ENCODE peak calls at places on chromosomes 12 and 14, in six cellular contexts. W is thyroid gland, S is A673, M is lung, G is A549, Q is GM23248. V is an unnamed sample.

GRCh38 chr12:53065975-53066593 is 13.1 kb downstream of the SPRYD3 start:
- DNase-seq in W (peak; percentile 77), S (peak; percentile 79), M (peak; percentile 79), G (peak; percentile 80), Q (peak; percentile 89), V (peak; percentile 42)

GRCh38 chr14:55781046-55781445 is 201.0 kb downstream of the KTN1 start:
- DNase-seq in W (no peak), S (no peak), M (no peak), G (no peak), Q (no peak), V (no peak)

GRCh38 chr12:6279256-6279628 is 31.2 kb upstream of the PLEKHG6 start:
- DNase-seq in W (no peak), S (no peak), M (no peak), G (no peak), Q (no peak), V (no peak)

GRCh38 chr12:50764116-50764860 is 387 bp downstream of the ATF1 start:
- DNase-seq in W (peak; percentile 72), S (peak; percentile 70), M (peak; percentile 73), G (peak; percentile 63), Q (peak; percentile 73), V (peak; percentile 69)

GRCh38 chr14:58533417-58533816 is 104.3 kb upstream of the DACT1 start:
- DNase-seq in W (no peak), S (peak; percentile 42), M (no peak), G (no peak), Q (peak; percentile 1), V (no peak)

GRCh38 chr14:100532154-100532915 is 54.9 kb downstream of the BEGAIN start:
- DNase-seq in W (no peak), S (no peak), M (peak; percentile 24), G (no peak), Q (no peak), V (no peak)

GRCh38 chr12:57887631-57888406 is 41.3 kb upstream of the CTDSP2 start:
- DNase-seq in W (peak; percentile 14), S (no peak), M (peak; percentile 33), G (no peak), Q (peak; percentile 75), V (no peak)

GRCh38 chr12:75631809-75632208 is 120.4 kb upstream of the KRR1 start:
- DNase-seq in W (no peak), S (no peak), M (no peak), G (no peak), Q (peak; percentile 36), V (no peak)

GRCh38 chr12:77324763-77325468 is 259.5 kb upstream of the E2F7 start:
- DNase-seq in W (peak; percentile 58), S (peak; percentile 82), M (peak; percentile 47), G (peak; percentile 68), Q (peak; percentile 91), V (peak; percentile 83)

GRCh38 chr12:119710374-119710773 is 42.4 kb downstream of the PRKAB1 start:
- DNase-seq in W (peak; percentile 93), S (no peak), M (peak; percentile 56), G (no peak), Q (no peak), V (no peak)

GRCh38 chr12:25089738-25090137 is 105.2 kb downstream of the DNAI7 start:
- DNase-seq in W (peak; percentile 21), S (no peak), M (no peak), G (no peak), Q (no peak), V (peak; percentile 15)

GRCh38 chr12:21713138-21713537 is 55.5 kb upstream of the LDHB start:
- DNase-seq in W (no peak), S (no peak), M (no peak), G (no peak), Q (no peak), V (no peak)

GRCh38 chr12:25585021-25585523 is 32.0 kb upstream of the LMNTD1 start:
- DNase-seq in W (no peak), S (peak; percentile 12), M (peak; percentile 42), G (no peak), Q (peak; percentile 83), V (no peak)

GRCh38 chr12:59036341-59036740 is 116.0 kb upstream of the LRIG3 start:
- DNase-seq in W (no peak), S (no peak), M (no peak), G (no peak), Q (no peak), V (no peak)

GRCh38 chr12:108696111-108696995 is 35.0 kb downstream of the CORO1C start:
- DNase-seq in W (no peak), S (no peak), M (no peak), G (no peak), Q (peak; percentile 98), V (no peak)

GRCh38 chr12:98852181-98852580 is 207.1 kb downstream of the APAF1 start:
- DNase-seq in W (no peak), S (no peak), M (no peak), G (no peak), Q (no peak), V (no peak)

GRCh38 chr12:88401153-88401552 is 179.1 kb downstream of the KITLG start:
- DNase-seq in W (no peak), S (peak; percentile 10), M (no peak), G (no peak), Q (no peak), V (peak; percentile 67)

GRCh38 chr12:37565112-37565511 is 751.5 kb upstream of the ALG10B start:
- DNase-seq in W (no peak), S (no peak), M (no peak), G (no peak), Q (no peak), V (no peak)

GRCh38 chr12:16030729-16031128 is 119.6 kb downstream of the DERA start:
- DNase-seq in W (no peak), S (no peak), M (no peak), G (no peak), Q (no peak), V (no peak)

GRCh38 chr14:104657563-104658324 is 31.7 kb upstream of the INF2 start:
- DNase-seq in W (no peak), S (no peak), M (no peak), G (no peak), Q (no peak), V (no peak)

GRCh38 chr14:61381589-61381988 is 60.2 kb downstream of the PRKCH start:
- DNase-seq in W (peak; percentile 34), S (no peak), M (no peak), G (no peak), Q (no peak), V (no peak)

GRCh38 chr14:90534091-90534837 is 137.4 kb downstream of the CALM1 start:
- DNase-seq in W (no peak), S (no peak), M (no peak), G (no peak), Q (peak; percentile 10), V (no peak)

GRCh38 chr12:74624206-74624605 is 86.6 kb downstream of the ATXN7L3B start:
- DNase-seq in W (no peak), S (no peak), M (no peak), G (no peak), Q (no peak), V (no peak)

DNA sequence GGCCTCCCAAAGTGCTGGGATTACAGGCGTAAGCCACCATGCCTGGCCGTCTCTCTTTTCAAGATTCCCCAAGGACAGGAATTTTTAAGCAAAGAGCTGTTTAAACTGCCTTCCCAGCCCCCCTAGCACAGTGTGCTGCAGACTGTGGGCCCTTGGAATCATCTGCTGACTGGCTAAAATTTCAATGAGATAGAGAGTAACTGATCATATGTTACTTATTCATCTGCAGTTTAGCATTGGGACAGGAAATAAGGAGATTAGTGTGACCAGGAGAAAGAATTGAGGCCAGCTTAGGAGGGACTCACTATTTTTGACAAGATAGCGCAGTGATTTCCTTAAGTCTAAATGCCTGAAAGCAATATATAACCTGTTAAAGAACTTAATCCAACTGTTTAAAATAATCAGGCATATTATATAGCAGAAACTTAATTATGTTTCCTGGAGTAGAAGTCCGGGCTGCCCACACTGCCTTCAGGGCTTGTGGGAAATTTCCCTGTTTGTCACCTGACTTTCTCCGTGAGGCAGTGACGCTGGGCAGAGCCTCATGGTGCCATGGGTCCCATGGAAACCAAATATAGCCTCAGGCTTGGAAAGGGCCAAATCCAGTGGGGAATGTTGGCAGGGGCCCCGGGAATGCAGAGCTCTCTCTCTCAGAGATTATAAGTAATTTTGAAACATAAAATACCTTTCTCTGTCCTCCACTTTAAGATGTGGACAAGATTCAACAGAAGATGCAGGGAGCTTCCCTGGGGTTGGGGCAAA is 22.8 kb upstream of the CEBPE start:
- DNase-seq in W (peak; percentile 61), S (peak; percentile 87), M (peak; percentile 58), G (peak; percentile 53), Q (peak; percentile 90), V (no peak)
- H3K27ac ChIP-seq in W (no peak overlapping the region), S (peak overlapping the region; percentile 79), M (peak overlapping the region; percentile 68), G (no peak overlapping the region), Q (no peak overlapping the region), V (no peak overlapping the region)

GRCh38 chr12:13816394-13816793 is 165.0 kb downstream of the GRIN2B start:
- DNase-seq in W (no peak), S (no peak), M (no peak), G (peak; percentile 13), Q (no peak), V (no peak)
- H3K27ac ChIP-seq in W (no peak overlapping the region), S (no peak overlapping the region), M (no peak overlapping the region), G (no peak overlapping the region), Q (no peak overlapping the region), V (no peak overlapping the region)

GRCh38 chr12:121135320-121135719 is 2.6 kb downstream of the P2RX7 start:
- DNase-seq in W (no peak), S (no peak), M (no peak), G (no peak), Q (no peak), V (no peak)

GRCh38 chr12:121130866-121131373 is 1.8 kb upstream of the P2RX7 start:
- DNase-seq in W (no peak), S (no peak), M (no peak), G (no peak), Q (no peak), V (no peak)

GRCh38 chr12:121132601-121133481 is at the start of gene P2RX7:
- DNase-seq in W (peak; percentile 67), S (peak; percentile 63), M (peak; percentile 67), G (peak; percentile 49), Q (peak; percentile 91), V (peak; percentile 74)

GRCh38 chr12:121131941-121132341 is 735 bp upstream of the P2RX7 start:
- DNase-seq in W (no peak), S (no peak), M (no peak), G (no peak), Q (no peak), V (no peak)

GRCh38 chr12:121133838-121134237 is 1.2 kb downstream of the P2RX7 start:
- DNase-seq in W (no peak), S (no peak), M (no peak), G (no peak), Q (no peak), V (no peak)
- H3K27ac ChIP-seq in W (no peak overlapping the region), S (no peak overlapping the region), M (no peak overlapping the region), G (no peak overlapping the region), Q (no peak overlapping the region), V (peak overlapping the region; percentile 87)

GRCh38 chr12:27140478-27140969 is 58.1 kb upstream of the C12orf71 start:
- DNase-seq in W (no peak), S (no peak), M (no peak), G (no peak), Q (no peak), V (no peak)

GRCh38 chr12:27148791-27149190 is 66.4 kb upstream of the C12orf71 start:
- DNase-seq in W (no peak), S (no peak), M (no peak), G (no peak), Q (no peak), V (peak; percentile 49)

GRCh38 chr12:27142102-27142721 is 59.8 kb upstream of the C12orf71 start:
- DNase-seq in W (peak; percentile 49), S (peak; percentile 80), M (peak; percentile 67), G (peak; percentile 84), Q (peak; percentile 85), V (peak; percentile 58)

GRCh38 chr12:27148373-27148772 is 66.0 kb upstream of the C12orf71 start:
- DNase-seq in W (no peak), S (no peak), M (no peak), G (no peak), Q (no peak), V (no peak)

GRCh38 chr12:27143676-27144075 is 61.3 kb upstream of the C12orf71 start:
- DNase-seq in W (no peak), S (no peak), M (no peak), G (no peak), Q (no peak), V (peak; percentile 43)
- H3K27ac ChIP-seq in W (no peak overlapping the region), S (no peak overlapping the region), M (no peak overlapping the region), G (peak overlapping the region; percentile 32), Q (no peak overlapping the region), V (peak overlapping the region; percentile 68)